ENCODE peak calls at places on chromosome 13, in ten cellular contexts. C, W, L, S, V, N, E, F, Z and H are unnamed samples.

GRCh38 chr13:98172570-98173405 is 4.3 kb downstream of the RNF113B start:
- DNase-seq in C (no peak), W (no peak), L (no peak), S (no peak), V (no peak), N (no peak), E (peak), F (peak), Z (peak), H (no peak)

GRCh38 chr13:66114127-66114526 is 1116.0 kb downstream of the PCDH9 start:
- DNase-seq in C (no peak), W (no peak), L (no peak), S (no peak), V (no peak), N (no peak), E (no peak), F (no peak), Z (no peak), H (no peak)

GRCh38 chr13:95924389-95924994 is 128.7 kb downstream of the UGGT2 start:
- DNase-seq in C (no peak), W (no peak), L (no peak), S (no peak), V (no peak), N (no peak), E (peak), F (peak), Z (peak), H (no peak)

GRCh38 chr13:40236566-40237168 is 429.8 kb downstream of the FOXO1 start:
- DNase-seq in C (no peak), W (no peak), L (no peak), S (no peak), V (no peak), N (peak), E (no peak), F (no peak), Z (no peak), H (no peak)

GRCh38 chr13:22926176-22927007 is 254.4 kb upstream of the SGCG start:
- DNase-seq in C (no peak), W (no peak), L (peak), S (no peak), V (no peak), N (peak), E (no peak), F (no peak), Z (no peak), H (peak)

GRCh38 chr13:108409735-108410134 is 140.2 kb downstream of the TNFSF13B start:
- DNase-seq in C (no peak), W (no peak), L (no peak), S (no peak), V (no peak), N (no peak), E (no peak), F (no peak), Z (no peak), H (no peak)

GRCh38 chr13:25466880-25467279 is 95.1 kb downstream of the ATP8A2 start:
- DNase-seq in C (peak), W (no peak), L (no peak), S (no peak), V (peak), N (no peak), E (no peak), F (no peak), Z (no peak), H (no peak)

GRCh38 chr13:33524086-33524485 is 238.5 kb upstream of the STARD13 start:
- DNase-seq in C (no peak), W (no peak), L (no peak), S (no peak), V (peak), N (no peak), E (peak), F (peak), Z (peak), H (no peak)

GRCh38 chr13:78826312-78826711 is 167.4 kb upstream of the OBI1 start:
- DNase-seq in C (no peak), W (no peak), L (no peak), S (no peak), V (no peak), N (no peak), E (no peak), F (no peak), Z (no peak), H (no peak)

GRCh38 chr13:100234006-100234405 is 145.1 kb downstream of the PCCA start:
- DNase-seq in C (no peak), W (no peak), L (no peak), S (no peak), V (no peak), N (no peak), E (no peak), F (no peak), Z (no peak), H (no peak)

GRCh38 chr13:30832845-30833332 is 73.2 kb upstream of the MEDAG start:
- DNase-seq in C (peak), W (peak), L (peak), S (no peak), V (no peak), N (peak), E (peak), F (peak), Z (peak), H (no peak)

GRCh38 chr13:107587681-107588080 is 627.7 kb downstream of the LIG4 start:
- DNase-seq in C (no peak), W (no peak), L (no peak), S (no peak), V (no peak), N (no peak), E (no peak), F (no peak), Z (no peak), H (no peak)

GRCh38 chr13:106354961-106355360 is 180.5 kb downstream of the EFNB2 start:
- DNase-seq in C (no peak), W (no peak), L (no peak), S (no peak), V (no peak), N (no peak), E (peak), F (no peak), Z (no peak), H (no peak)

GRCh38 chr13:110008816-110009215 is 222.4 kb upstream of the IRS2 start:
- DNase-seq in C (no peak), W (no peak), L (no peak), S (no peak), V (no peak), N (no peak), E (no peak), F (no peak), Z (peak), H (no peak)

GRCh38 chr13:23430664-23431063 is 2.8 kb downstream of the SACS start:
- DNase-seq in C (no peak), W (no peak), L (no peak), S (no peak), V (no peak), N (no peak), E (no peak), F (no peak), Z (no peak), H (no peak)

GRCh38 chr13:93744033-93744432 is 517.4 kb downstream of the GPC6 start:
- DNase-seq in C (no peak), W (no peak), L (no peak), S (no peak), V (no peak), N (no peak), E (peak), F (no peak), Z (no peak), H (no peak)

GRCh38 chr13:100495455-100495854 is 93.1 kb downstream of the GGACT start:
- DNase-seq in C (no peak), W (no peak), L (no peak), S (no peak), V (no peak), N (no peak), E (no peak), F (no peak), Z (no peak), H (no peak)

GRCh38 chr13:73000027-73000674 is 58.7 kb upstream of the KLF5 start:
- DNase-seq in C (no peak), W (no peak), L (no peak), S (no peak), V (no peak), N (no peak), E (no peak), F (no peak), Z (peak), H (no peak)

GRCh38 chr13:49248433-49249002 is 793 bp downstream of the CDADC1 start:
- DNase-seq in C (no peak), W (no peak), L (peak), S (peak), V (no peak), N (peak), E (peak), F (no peak), Z (peak), H (no peak)